ENCODE peak calls at places on chromosomes 6 and 20, in four cellular contexts. O, M, K and E are unnamed samples.

GRCh38 chr6:42451146-42451594 is 556 bp downstream of the TRERF1 start:
- DNase-seq in O (no peak), M (no peak), K (no peak), E (no peak)

GRCh38 chr6:90068264-90068663 is 174.0 kb downstream of the GJA10 start:
- DNase-seq in O (no peak), M (no peak), K (peak; percentile 53), E (no peak)

GRCh38 chr6:20705741-20706140 is 171.5 kb downstream of the CDKAL1 start:
- DNase-seq in O (no peak), M (no peak), K (no peak), E (no peak)

GRCh38 chr20:56400001-56400640 is 7.7 kb downstream of the CSTF1 start:
- DNase-seq in O (peak; percentile 41), M (peak; percentile 55), K (peak; percentile 82), E (peak; percentile 90)

GRCh38 chr6:42911171-42912021 is 4.5 kb upstream of the PTCRA start:
- DNase-seq in O (no peak), M (peak; percentile 89), K (peak; percentile 64), E (peak; percentile 25)

GRCh38 chr20:59547596-59547995 is 56.7 kb upstream of the PHACTR3 start:
- DNase-seq in O (no peak), M (no peak), K (no peak), E (no peak)

GRCh38 chr6:52284131-52284459 is 447 bp downstream of the MCM3 start:
- DNase-seq in O (no peak), M (peak; percentile 84), K (peak; percentile 67), E (peak; percentile 81)

GRCh38 chr6:99588618-99589289 is 17.9 kb upstream of the PRDM13 start:
- DNase-seq in O (peak; percentile 58), M (peak; percentile 84), K (peak; percentile 83), E (peak; percentile 69)

GRCh38 chr6:159594750-159595117 is 98.3 kb downstream of the SOD2 start:
- DNase-seq in O (peak; percentile 9), M (no peak), K (no peak), E (peak; percentile 67)

GRCh38 chr6:33812669-33813068 is 8.9 kb upstream of the MLN start:
- DNase-seq in O (peak; percentile 39), M (peak; percentile 91), K (peak; percentile 85), E (peak; percentile 92)

GRCh38 chr6:93248591-93248990 is 170.8 kb downstream of the EPHA7 start:
- DNase-seq in O (no peak), M (no peak), K (no peak), E (no peak)

GRCh38 chr6:31725502-31726350 is 2.6 kb downstream of the MPIG6B start:
- DNase-seq in O (no peak), M (no peak), K (no peak), E (no peak)

GRCh38 chr6:3895805-3896204 is 46.6 kb downstream of the FAM50B start:
- DNase-seq in O (no peak), M (no peak), K (no peak), E (no peak)

GRCh38 chr6:71468841-71469750 is 180.5 kb downstream of the OGFRL1 start:
- DNase-seq in O (no peak), M (no peak), K (no peak), E (peak; percentile 88)

GRCh38 chr20:10177326-10177725 is 41.3 kb upstream of the SNAP25 start:
- DNase-seq in O (no peak), M (no peak), K (no peak), E (peak; percentile 3)

GRCh38 chr6:139965393-139965792 is 590.9 kb upstream of the CITED2 start:
- DNase-seq in O (no peak), M (no peak), K (no peak), E (no peak)

GRCh38 chr6:27720607-27721580 is 191.3 kb downstream of the OR2B2 start:
- DNase-seq in O (peak; percentile 69), M (peak; percentile 90), K (peak; percentile 18), E (no peak)

GRCh38 chr20:53660078-53660909 is 66.7 kb upstream of the ZNF217 start:
- DNase-seq in O (peak; percentile 36), M (peak; percentile 53), K (no peak), E (peak; percentile 48)

GRCh38 chr6:102907181-102907580 is 1513.7 kb downstream of the GRIK2 start:
- DNase-seq in O (no peak), M (no peak), K (no peak), E (no peak)

GRCh38 chr20:58069796-58070663 is 158.4 kb downstream of the ANKRD60 start:
- DNase-seq in O (no peak), M (peak; percentile 36), K (no peak), E (no peak)

GRCh38 chr6:6629416-6629815 is 40.9 kb downstream of the LY86 start:
- DNase-seq in O (no peak), M (no peak), K (no peak), E (no peak)

GRCh38 chr6:124436803-124437202 is 525.4 kb upstream of the RNF217 start:
- DNase-seq in O (no peak), M (no peak), K (no peak), E (no peak)

GRCh38 chr6:100137759-100138158 is 143.7 kb upstream of the MCHR2 start:
- DNase-seq in O (no peak), M (no peak), K (no peak), E (no peak)

GRCh38 chr6:8530775-8531435 is 95.6 kb upstream of the SLC35B3 start:
- DNase-seq in O (no peak), M (no peak), K (no peak), E (peak; percentile 4)

GRCh38 chr20:2059411-2059810 is 42.2 kb upstream of the STK35 start:
- DNase-seq in O (no peak), M (no peak), K (no peak), E (no peak)

GRCh38 chr6:42259841-42260395 is 42.3 kb upstream of the MRPS10 start:
- DNase-seq in O (no peak), M (no peak), K (no peak), E (no peak)

GRCh38 chr20:4810446-4811019 is 88.8 kb downstream of the PRND start:
- DNase-seq in O (no peak), M (no peak), K (no peak), E (no peak)
- H3K4me3 ChIP-seq in O (no peak overlapping the region), M (no peak overlapping the region), K (no peak overlapping the region), E (no peak overlapping the region)

DNA sequence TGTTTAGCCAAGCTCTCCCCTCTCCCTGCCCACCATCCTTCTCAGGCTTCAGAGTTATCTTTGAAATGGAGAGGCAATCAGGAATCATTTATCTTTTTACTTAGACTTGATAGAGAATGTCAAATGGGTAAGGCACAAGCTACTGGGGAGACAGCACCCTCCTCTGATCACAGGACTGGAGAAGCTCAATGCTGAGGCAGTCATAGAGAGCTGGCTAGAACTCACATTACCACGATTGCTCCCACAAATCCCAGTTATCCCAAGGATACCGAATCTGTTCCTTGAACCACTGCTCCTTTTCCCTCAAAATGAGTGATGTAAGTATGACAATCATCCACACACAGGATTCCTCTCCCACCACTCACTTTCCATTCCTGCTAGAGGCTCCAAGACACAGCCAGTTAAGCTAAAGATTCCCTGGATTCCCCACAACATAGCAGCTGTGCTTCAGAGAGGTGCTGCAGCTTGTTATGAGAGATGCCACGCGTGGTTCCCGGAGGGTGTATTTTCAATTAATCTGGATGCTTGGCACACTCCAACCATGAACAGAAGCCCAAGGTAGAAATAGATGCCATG is 96.2 kb upstream of the VGLL2 start:
- DNase-seq in O (no peak), M (no peak), K (no peak), E (no peak)
- H3K4me3 ChIP-seq in O (no peak overlapping the region), M (no peak overlapping the region), K (no peak overlapping the region), E (no peak overlapping the region)

DNA sequence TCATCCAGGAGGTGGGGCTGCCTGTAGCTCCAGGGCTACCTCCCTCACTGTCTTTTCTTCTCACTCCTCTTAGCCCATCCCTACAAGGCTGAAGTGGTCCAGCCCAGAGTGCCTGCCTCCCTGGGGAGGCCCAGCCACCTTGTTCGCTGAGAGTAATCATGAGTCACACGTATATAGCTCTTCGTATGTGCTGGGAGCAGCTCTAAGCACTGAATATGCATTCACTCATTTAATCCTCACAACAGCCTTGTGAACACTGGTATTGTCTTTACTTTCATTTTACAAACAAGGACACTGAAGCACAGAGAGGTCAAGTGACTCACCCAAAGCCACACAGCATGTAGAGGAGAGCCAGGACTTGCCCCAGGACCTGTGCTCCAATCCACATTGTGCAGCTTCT is 14.7 kb upstream of the CCDC167 start:
- DNase-seq in O (no peak), M (no peak), K (no peak), E (no peak)
- H3K4me3 ChIP-seq in O (no peak overlapping the region), M (no peak overlapping the region), K (no peak overlapping the region), E (no peak overlapping the region)

GRCh38 chr6:30678964-30679726 is 6.3 kb upstream of the DHX16 start:
- DNase-seq in O (peak; percentile 67), M (peak; percentile 98), K (peak; percentile 90), E (peak; percentile 87)
- H3K4me3 ChIP-seq in O (peak overlapping the region; percentile 19), M (peak overlapping the region; percentile 50), K (no peak overlapping the region), E (no peak overlapping the region)

DNA sequence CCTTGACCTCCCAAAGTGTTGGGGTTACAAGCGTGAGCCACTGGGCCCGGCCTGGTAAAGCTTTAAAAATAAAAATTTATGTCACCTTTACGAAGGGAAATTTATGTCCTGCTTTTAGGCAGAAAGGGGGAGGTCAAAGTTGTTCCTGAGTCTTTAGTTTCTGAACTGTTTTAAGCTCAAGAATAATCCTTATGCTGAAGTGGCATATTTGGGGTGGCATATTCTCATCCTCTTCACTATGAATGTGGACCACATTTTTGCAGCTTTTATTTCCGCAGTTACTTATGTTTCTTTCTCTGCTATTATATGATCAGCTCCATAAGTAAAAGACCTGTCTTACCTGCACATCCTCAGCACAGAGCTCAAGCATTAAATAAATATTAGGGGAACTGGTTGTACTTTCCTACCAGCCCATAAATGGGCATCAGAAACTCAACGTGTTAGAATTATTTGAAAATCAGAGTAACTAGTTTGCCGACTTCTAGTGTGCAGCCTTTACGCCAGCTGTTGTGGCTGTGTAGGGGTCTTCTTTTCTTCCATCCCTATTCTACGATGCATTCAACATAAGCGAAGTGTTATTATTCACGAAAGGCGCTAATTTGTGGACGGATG is 941 bp upstream of the AKAP7 start:
- DNase-seq in O (no peak), M (no peak), K (no peak), E (no peak)
- H3K4me3 ChIP-seq in O (peak overlapping the region; percentile 69), M (peak overlapping the region; percentile 64), K (no peak overlapping the region), E (peak overlapping the region; percentile 35)

GRCh38 chr20:23399568-23400241 is 21.6 kb downstream of the NAPB start:
- DNase-seq in O (peak; percentile 28), M (no peak), K (no peak), E (peak; percentile 61)
- H3K4me3 ChIP-seq in O (no peak overlapping the region), M (no peak overlapping the region), K (no peak overlapping the region), E (no peak overlapping the region)

GRCh38 chr6:650098-650497 is 6.8 kb downstream of the HUS1B start:
- DNase-seq in O (no peak), M (no peak), K (peak; percentile 12), E (no peak)
- H3K4me3 ChIP-seq in O (no peak overlapping the region), M (peak overlapping the region; percentile 18), K (no peak overlapping the region), E (no peak overlapping the region)

DNA sequence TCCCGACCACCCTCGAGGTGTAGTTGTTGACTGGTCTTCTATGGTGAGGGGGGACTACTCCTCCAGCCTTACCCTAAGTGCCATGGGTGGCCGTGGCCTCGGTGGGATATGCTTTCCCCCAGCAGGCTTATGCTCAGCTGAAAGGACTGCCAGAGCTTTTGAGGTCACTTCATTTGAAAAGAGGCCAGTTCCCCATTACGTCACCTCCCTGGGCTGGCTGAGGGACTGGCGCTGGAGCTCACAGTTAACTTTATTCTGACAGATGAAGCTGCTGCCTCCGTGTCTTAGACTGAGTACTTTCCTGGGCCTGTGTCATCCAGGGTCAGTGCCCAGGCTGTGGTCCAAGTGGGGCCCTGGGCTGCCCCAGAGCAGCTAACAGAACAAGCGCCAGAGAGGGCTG is 42.8 kb upstream of the PCMTD2 start:
- DNase-seq in O (no peak), M (no peak), K (peak; percentile 61), E (peak; percentile 64)
- H3K4me3 ChIP-seq in O (no peak overlapping the region), M (no peak overlapping the region), K (no peak overlapping the region), E (no peak overlapping the region)